ENCODE peak calls at places on chromosomes 2 and 18, in five cellular contexts. P is neuronal stem cell, B is mesenchymal stem cell, X is IMR-90, K is trophoblast cell. F is an unnamed sample.

GRCh38 chr18:3898866-3899613 is 449.1 kb downstream of the TGIF1 start:
- DNase-seq in P (no peak), B (no peak), X (no peak), K (no peak), F (no peak)

GRCh38 chr18:77116201-77117080 is 16.1 kb downstream of the MBP start:
- DNase-seq in P (no peak), B (no peak), X (no peak), K (no peak), F (no peak)

GRCh38 chr2:192827735-192828134 is 633.0 kb upstream of the TMEFF2 start:
- DNase-seq in P (no peak), B (no peak), X (no peak), K (no peak), F (no peak)

GRCh38 chr2:121536850-121537557 is 6.3 kb downstream of the RNU4ATAC start:
- DNase-seq in P (no peak), B (no peak), X (no peak), K (no peak), F (no peak)

GRCh38 chr2:193428336-193428818 is 1233.6 kb upstream of the TMEFF2 start:
- DNase-seq in P (peak; percentile 6), B (no peak), X (no peak), K (no peak), F (peak; percentile 4)

GRCh38 chr2:33236457-33236856 is 240.0 kb upstream of the RASGRP3 start:
- DNase-seq in P (no peak), B (peak; percentile 71), X (peak; percentile 84), K (no peak), F (no peak)

GRCh38 chr2:183465048-183465447 is 340.8 kb downstream of the NUP35 start:
- DNase-seq in P (no peak), B (no peak), X (no peak), K (no peak), F (no peak)

GRCh38 chr2:105449083-105449482 is 50.2 kb upstream of the FHL2 start:
- DNase-seq in P (no peak), B (no peak), X (no peak), K (no peak), F (no peak)

GRCh38 chr2:72925328-72925943 is 8.1 kb downstream of the EMX1 start:
- DNase-seq in P (no peak), B (no peak), X (no peak), K (no peak), F (no peak)

GRCh38 chr2:220276736-220277444 is 649.5 kb downstream of the SLC4A3 start:
- DNase-seq in P (no peak), B (peak; percentile 23), X (peak; percentile 49), K (peak; percentile 78), F (no peak)

GRCh38 chr2:241842620-241843211 is 16.0 kb downstream of the PDCD1 start:
- DNase-seq in P (no peak), B (peak; percentile 26), X (no peak), K (peak; percentile 42), F (no peak)

GRCh38 chr2:47907097-47907781 is 941 bp upstream of the FBXO11 start:
- DNase-seq in P (no peak), B (peak; percentile 47), X (no peak), K (peak; percentile 68), F (peak; percentile 37)

GRCh38 chr2:18814387-18814786 is 225.0 kb upstream of the NT5C1B start:
- DNase-seq in P (no peak), B (no peak), X (peak; percentile 86), K (no peak), F (no peak)

GRCh38 chr18:76467371-76468190 is 27.5 kb downstream of the ZNF516 start:
- DNase-seq in P (no peak), B (peak; percentile 54), X (peak; percentile 40), K (no peak), F (no peak)

GRCh38 chr18:14104906-14105748 is 27.1 kb downstream of the ZNF519 start:
- DNase-seq in P (no peak), B (no peak), X (no peak), K (peak; percentile 85), F (peak; percentile 80)

GRCh38 chr2:128301501-128301966 is 17.1 kb downstream of the HS6ST1 start:
- DNase-seq in P (no peak), B (peak; percentile 99), X (peak; percentile 99), K (peak; percentile 92), F (no peak)

GRCh38 chr2:224221455-224221913 is 180.4 kb downstream of the FAM124B start:
- DNase-seq in P (peak; percentile 8), B (peak; percentile 84), X (peak; percentile 93), K (peak; percentile 66), F (peak; percentile 97)

GRCh38 chr2:54106631-54107454 is 8.6 kb upstream of the ACYP2 start:
- DNase-seq in P (no peak), B (peak; percentile 64), X (peak; percentile 66), K (peak; percentile 55), F (peak; percentile 62)

GRCh38 chr2:108905906-108906305 is 83.1 kb downstream of the EDAR start:
- DNase-seq in P (no peak), B (no peak), X (no peak), K (no peak), F (no peak)

GRCh38 chr2:201040867-201041628 is 30.4 kb downstream of the HYCC2 start:
- DNase-seq in P (no peak), B (no peak), X (no peak), K (no peak), F (no peak)

GRCh38 chr2:188158337-188159100 is 133.2 kb upstream of the GULP1 start:
- DNase-seq in P (no peak), B (no peak), X (peak; percentile 40), K (peak; percentile 6), F (no peak)

GRCh38 chr2:177244244-177244771 is 20.2 kb downstream of the NFE2L2 start:
- DNase-seq in P (no peak), B (no peak), X (no peak), K (no peak), F (no peak)
- H2AK5ac ChIP-seq in P (no peak overlapping the region), B (peak overlapping the region; percentile 16), X (peak overlapping the region; percentile 37), K (no peak overlapping the region), F (no peak overlapping the region)

DNA sequence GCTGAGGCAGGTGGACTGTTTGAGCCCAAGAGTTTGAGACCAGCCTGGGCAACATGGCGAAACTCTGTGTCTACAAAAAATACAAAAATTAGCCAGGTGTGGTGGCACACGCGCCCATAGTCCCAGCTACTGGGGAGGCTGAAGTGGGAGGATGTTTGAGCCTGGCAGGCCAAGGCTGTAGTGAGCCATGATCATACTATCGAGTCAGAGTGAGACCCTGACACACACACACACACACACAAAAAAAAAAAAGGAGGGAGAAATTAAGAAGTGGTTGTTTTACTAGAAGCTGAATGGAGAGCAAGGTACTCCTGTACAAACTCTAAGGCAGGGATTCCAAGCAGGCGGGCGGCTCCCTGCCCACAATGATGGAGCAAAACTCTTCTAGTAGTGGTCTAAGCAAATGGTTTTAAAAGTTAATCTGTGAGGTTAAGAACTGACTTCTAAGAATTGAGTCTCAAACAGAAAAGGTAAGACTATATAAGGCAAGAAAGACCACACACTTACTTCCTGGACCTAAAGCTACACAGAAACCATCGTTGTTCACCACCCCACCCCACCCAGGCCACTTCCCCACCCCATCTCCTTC is 2.6 kb downstream of the ANKRD44 start:
- DNase-seq in P (no peak), B (no peak), X (no peak), K (no peak), F (no peak)
- H3K4me3 ChIP-seq in P (no peak overlapping the region), B (no peak overlapping the region), X (no peak overlapping the region), K (no peak overlapping the region), F (no peak overlapping the region)

GRCh38 chr18:60377778-60378469 is 5.3 kb upstream of the MC4R start:
- DNase-seq in P (no peak), B (no peak), X (no peak), K (no peak), F (no peak)

GRCh38 chr18:60385693-60386092 is 13.1 kb upstream of the MC4R start:
- DNase-seq in P (no peak), B (no peak), X (no peak), K (no peak), F (no peak)

GRCh38 chr18:60389314-60389713 is 16.7 kb upstream of the MC4R start:
- DNase-seq in P (no peak), B (no peak), X (no peak), K (no peak), F (no peak)

DNA sequence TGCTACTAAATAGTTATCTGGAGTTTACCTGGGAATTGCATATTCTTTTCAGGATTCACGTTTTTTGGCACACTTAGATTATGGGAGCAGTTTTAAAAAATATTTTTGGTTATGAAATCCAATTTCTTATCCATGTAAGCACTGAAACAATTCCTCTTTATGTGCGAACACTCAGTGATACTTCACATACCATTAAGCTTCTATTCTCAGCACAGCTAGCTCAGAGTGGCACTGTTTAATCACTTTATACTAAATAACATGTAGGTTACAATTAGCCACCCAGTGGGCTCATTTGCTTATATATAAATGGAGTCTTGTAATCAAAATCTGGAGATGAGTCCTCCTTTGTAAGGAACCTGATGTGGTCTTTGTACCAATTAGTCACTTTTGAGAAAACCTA is 11.3 kb upstream of the MC4R start:
- DNase-seq in P (no peak), B (no peak), X (no peak), K (no peak), F (no peak)
- H3K4ac ChIP-seq in P (no peak overlapping the region), B (no peak overlapping the region), X (no peak overlapping the region), K (no peak overlapping the region), F (no peak overlapping the region)

DNA sequence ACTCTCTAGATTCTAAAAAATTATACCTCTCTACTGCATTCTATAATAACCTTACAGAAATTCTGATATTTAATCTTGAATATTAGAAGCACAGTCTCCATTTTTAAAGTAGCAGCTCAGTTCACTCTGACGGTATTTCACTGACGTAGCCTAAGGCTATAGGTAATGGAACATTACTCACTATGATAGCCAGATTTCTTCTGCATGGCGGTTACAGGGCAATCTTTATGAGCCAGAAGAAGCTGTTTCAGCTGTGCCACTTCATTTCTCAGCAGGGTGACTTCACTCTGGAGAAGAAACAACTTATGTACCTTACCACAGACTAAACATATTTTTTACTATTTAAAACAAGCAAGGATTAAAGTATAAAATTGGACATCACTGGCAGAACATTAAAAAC is 75.3 kb upstream of the CHN1 start:
- DNase-seq in P (no peak), B (no peak), X (no peak), K (peak; percentile 73), F (no peak)
- H2AK5ac ChIP-seq in P (no peak overlapping the region), B (no peak overlapping the region), X (no peak overlapping the region), K (no peak overlapping the region), F (no peak overlapping the region)

GRCh38 chr2:170177950-170178781 is at the start of gene MYO3B:
- DNase-seq in P (no peak), B (no peak), X (peak; percentile 52), K (peak; percentile 54), F (peak; percentile 43)
- H3K4me3 ChIP-seq in P (no peak within 1 kb of the TSS), B (no peak within 1 kb of the TSS), X (no peak within 1 kb of the TSS), K (no peak within 1 kb of the TSS), F (no peak within 1 kb of the TSS)

GRCh38 chr2:173750831-173751230 is 214.3 kb downstream of the SP3 start:
- DNase-seq in P (no peak), B (peak; percentile 1), X (no peak), K (no peak), F (no peak)
- H3K4ac ChIP-seq in P (no peak overlapping the region), B (no peak overlapping the region), X (no peak overlapping the region), K (no peak overlapping the region), F (no peak overlapping the region)